ENCODE peak calls at places on chromosome 17, in seven cellular contexts. J, K, Z, O, L, Y and A are unnamed samples.

GRCh38 chr17:44235583-44235936 is 16.1 kb upstream of the UBTF start:
- DNase-seq in K (no peak), L (peak; percentile 73), Y (no peak), J (no peak), Z (no peak), O (no peak), A (no peak)

GRCh38 chr17:16987830-16988601 is 16.1 kb upstream of the TNFRSF13B start:
- DNase-seq in O (peak; percentile 94), J (no peak), L (no peak), Z (peak; percentile 74), Y (peak; percentile 74), K (peak; percentile 59), A (peak; percentile 91)

GRCh38 chr17:76946772-76947135 is 78.5 kb downstream of the MGAT5B start:
- DNase-seq in J (no peak), K (no peak), Z (no peak), Y (no peak), L (no peak), O (no peak), A (no peak)

GRCh38 chr17:48439473-48439872 is 9.5 kb upstream of the SKAP1 start:
- DNase-seq in Y (no peak), K (no peak), O (no peak), Z (no peak), J (no peak), L (no peak), A (no peak)

GRCh38 chr17:22278302-22279275 is 586.3 kb downstream of the KCNJ18 start:
- DNase-seq in J (no peak), K (no peak), L (no peak), Z (no peak), O (peak; percentile 10), Y (no peak), A (peak; percentile 63)

GRCh38 chr17:71521724-71522123 is 599.1 kb upstream of the SOX9 start:
- DNase-seq in Z (no peak), K (no peak), L (no peak), O (no peak), Y (no peak), J (no peak), A (no peak)

GRCh38 chr17:1182831-1183578 is 3.2 kb upstream of the ABR start:
- DNase-seq in J (no peak), Z (no peak), K (no peak), Y (no peak), O (peak; percentile 91), L (no peak), A (no peak)

GRCh38 chr17:75776399-75777242 is 8.0 kb upstream of the UNK start:
- DNase-seq in Z (no peak), Y (peak; percentile 31), O (peak; percentile 70), K (no peak), J (no peak), L (no peak), A (no peak)

GRCh38 chr17:46881015-46881414 is 29.6 kb downstream of the WNT9B start:
- DNase-seq in K (no peak), J (no peak), O (no peak), L (no peak), Z (no peak), Y (no peak), A (no peak)

GRCh38 chr17:40325156-40326013 is 16.4 kb downstream of the RARA start:
- DNase-seq in O (peak; percentile 76), Y (no peak), L (no peak), K (no peak), J (no peak), Z (no peak), A (peak; percentile 47)

GRCh38 chr17:72199256-72199655 is 78.4 kb downstream of the SOX9 start:
- DNase-seq in K (no peak), L (no peak), Z (no peak), J (no peak), O (no peak), Y (no peak), A (no peak)

GRCh38 chr17:12907477-12907876 is 110.3 kb downstream of the ELAC2 start:
- DNase-seq in O (no peak), Z (no peak), J (no peak), K (no peak), L (no peak), Y (no peak), A (no peak)
- H3K4me3 ChIP-seq in O (no peak overlapping the region), Z (no peak overlapping the region), J (no peak overlapping the region), K (no peak overlapping the region), L (no peak overlapping the region), Y (no peak overlapping the region), A (no peak overlapping the region)

GRCh38 chr17:78668847-78669246 is 91.7 kb upstream of the DNAH17 start:
- DNase-seq in L (no peak), K (no peak), J (no peak), O (no peak), Z (no peak), Y (no peak), A (no peak)
- H3K4me3 ChIP-seq in L (no peak overlapping the region), K (no peak overlapping the region), J (no peak overlapping the region), O (no peak overlapping the region), Z (no peak overlapping the region), Y (no peak overlapping the region), A (no peak overlapping the region)

DNA sequence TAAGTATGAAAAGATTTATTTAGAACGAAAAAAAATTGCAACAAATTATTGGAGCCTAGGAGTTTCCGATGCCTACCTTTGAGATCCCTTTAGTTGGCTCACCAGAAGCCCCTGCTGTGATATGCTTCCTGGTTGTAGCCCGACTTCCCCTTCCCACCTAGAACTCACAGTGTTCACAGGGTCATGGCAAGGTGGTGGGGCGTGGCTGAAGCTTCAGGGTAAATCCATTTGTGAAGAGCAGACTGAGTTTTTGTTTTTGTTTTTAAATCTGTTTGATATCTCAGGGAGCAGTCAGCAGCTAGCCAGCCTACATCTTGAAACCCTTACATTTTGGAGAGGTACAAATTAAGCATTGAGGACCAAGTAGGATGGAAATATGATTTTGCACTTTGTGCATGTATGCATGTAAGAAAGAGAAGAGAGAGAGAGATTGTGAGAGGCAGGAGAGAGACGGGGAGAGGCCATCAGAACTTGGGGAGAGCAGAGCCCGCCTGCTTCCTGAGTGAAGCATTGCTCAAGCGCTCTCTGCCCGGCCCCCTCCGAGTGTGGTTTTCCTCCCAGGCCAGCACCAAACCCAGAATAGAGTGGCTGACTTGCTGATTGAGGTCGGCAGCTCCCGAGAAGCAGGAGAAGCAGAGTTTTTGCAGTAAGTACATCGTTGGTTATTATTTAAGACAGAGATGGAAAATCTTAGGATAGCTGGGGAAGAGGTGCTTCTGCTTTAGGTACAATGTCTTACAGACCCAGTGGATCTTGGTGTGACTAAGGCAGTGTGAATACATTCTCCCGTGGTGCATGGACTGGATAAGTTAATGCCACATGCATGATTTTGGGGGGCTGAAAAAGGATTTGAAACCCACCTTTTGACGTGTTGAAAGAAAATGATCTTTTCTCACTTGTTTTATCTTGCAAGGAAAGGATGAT is 64.2 kb downstream of the SPECC1 start:
- DNase-seq in K (peak; percentile 42), Z (no peak), Y (peak; percentile 56), L (no peak), O (no peak), J (no peak), A (peak; percentile 85)
- H3K4me3 ChIP-seq in K (no peak overlapping the region), Z (no peak overlapping the region), Y (no peak overlapping the region), L (no peak overlapping the region), O (no peak overlapping the region), J (no peak overlapping the region), A (peak overlapping the region; percentile 40)

GRCh38 chr17:10843806-10844205 is 5.9 kb upstream of the PIRT start:
- DNase-seq in J (no peak), Y (no peak), L (no peak), O (no peak), K (no peak), Z (no peak), A (no peak)

GRCh38 chr17:10845388-10845751 is 7.5 kb upstream of the PIRT start:
- DNase-seq in J (no peak), O (no peak), Z (no peak), K (no peak), L (no peak), Y (no peak), A (no peak)

GRCh38 chr17:10842658-10843057 is 4.8 kb upstream of the PIRT start:
- DNase-seq in J (no peak), O (no peak), Y (no peak), L (no peak), K (no peak), Z (no peak), A (no peak)

GRCh38 chr17:10844667-10845387 is 6.9 kb upstream of the PIRT start:
- DNase-seq in Y (peak; percentile 56), J (peak; percentile 39), Z (peak; percentile 86), L (peak; percentile 48), O (peak; percentile 84), K (peak; percentile 59), A (peak; percentile 89)
- H3K4me3 ChIP-seq in Y (peak overlapping the region; percentile 52), J (peak overlapping the region; percentile 46), Z (peak overlapping the region; percentile 38), L (no peak overlapping the region), O (no peak overlapping the region), K (peak overlapping the region; percentile 56), A (peak overlapping the region; percentile 89)